ENCODE peak calls at places on chromosomes 13 and 19, in six cellular contexts. One of them, this sample, is unnamed.

GRCh38 chr13:70203661-70204229 is 95.5 kb upstream of the KLHL1 start:
- DNase-seq in AG09309: no peak
- DNase-seq in fibroblast of lung: no peak
- DNase-seq in stomach: no peak
- DNase-seq in epithelial cell of esophagus: peak
- DNase-seq in psoas muscle: no peak
- DNase-seq in this sample: no peak

GRCh38 chr19:1173160-1173844 is 766 bp downstream of the SBNO2 start:
- DNase-seq in AG09309: no peak
- DNase-seq in fibroblast of lung: no peak
- DNase-seq in stomach: no peak
- DNase-seq in epithelial cell of esophagus: no peak
- DNase-seq in psoas muscle: peak
- DNase-seq in this sample: no peak

GRCh38 chr13:96428904-96429303 is 339.0 kb downstream of the HS6ST3 start:
- DNase-seq in AG09309: no peak
- DNase-seq in fibroblast of lung: no peak
- DNase-seq in stomach: no peak
- DNase-seq in epithelial cell of esophagus: no peak
- DNase-seq in psoas muscle: no peak
- DNase-seq in this sample: no peak

GRCh38 chr19:39415111-39416046 is 2.9 kb downstream of the PLEKHG2 start:
- DNase-seq in AG09309: no peak
- DNase-seq in fibroblast of lung: no peak
- DNase-seq in stomach: no peak
- DNase-seq in epithelial cell of esophagus: no peak
- DNase-seq in psoas muscle: no peak
- DNase-seq in this sample: no peak

GRCh38 chr19:850221-850978 is 1.7 kb upstream of the ELANE start:
- DNase-seq in AG09309: peak
- DNase-seq in fibroblast of lung: peak
- DNase-seq in stomach: peak
- DNase-seq in epithelial cell of esophagus: peak
- DNase-seq in psoas muscle: peak
- DNase-seq in this sample: peak

GRCh38 chr19:4647676-4648644 is 8.6 kb downstream of the TNFAIP8L1 start:
- DNase-seq in AG09309: no peak
- DNase-seq in fibroblast of lung: no peak
- DNase-seq in stomach: no peak
- DNase-seq in epithelial cell of esophagus: no peak
- DNase-seq in psoas muscle: peak
- DNase-seq in this sample: no peak

GRCh38 chr13:114081761-114082681 is 50.4 kb downstream of the RASA3 start:
- DNase-seq in AG09309: no peak
- DNase-seq in fibroblast of lung: no peak
- DNase-seq in stomach: peak
- DNase-seq in epithelial cell of esophagus: no peak
- DNase-seq in psoas muscle: no peak
- DNase-seq in this sample: no peak

GRCh38 chr19:30791116-30791515 is 418.9 kb downstream of the ZNF536 start:
- DNase-seq in AG09309: no peak
- DNase-seq in fibroblast of lung: no peak
- DNase-seq in stomach: no peak
- DNase-seq in epithelial cell of esophagus: no peak
- DNase-seq in psoas muscle: no peak
- DNase-seq in this sample: peak

GRCh38 chr13:108858676-108859075 is 229.3 kb downstream of the MYO16 start:
- DNase-seq in AG09309: no peak
- DNase-seq in fibroblast of lung: no peak
- DNase-seq in stomach: no peak
- DNase-seq in epithelial cell of esophagus: no peak
- DNase-seq in psoas muscle: no peak
- DNase-seq in this sample: no peak

GRCh38 chr19:44754743-44755066 is 6.2 kb downstream of the BCL3 start:
- DNase-seq in AG09309: no peak
- DNase-seq in fibroblast of lung: no peak
- DNase-seq in stomach: no peak
- DNase-seq in epithelial cell of esophagus: no peak
- DNase-seq in psoas muscle: no peak
- DNase-seq in this sample: no peak

GRCh38 chr13:38637576-38637975 is 49.3 kb upstream of the FREM2 start:
- DNase-seq in AG09309: no peak
- DNase-seq in fibroblast of lung: no peak
- DNase-seq in stomach: no peak
- DNase-seq in epithelial cell of esophagus: peak
- DNase-seq in psoas muscle: no peak
- DNase-seq in this sample: no peak

GRCh38 chr19:46299004-46299509 is 2.2 kb downstream of the HIF3A start:
- DNase-seq in AG09309: no peak
- DNase-seq in fibroblast of lung: peak
- DNase-seq in stomach: peak
- DNase-seq in epithelial cell of esophagus: peak
- DNase-seq in psoas muscle: peak
- DNase-seq in this sample: peak

GRCh38 chr13:75101997-75102720 is 379.8 kb downstream of the TBC1D4 start:
- DNase-seq in AG09309: no peak
- DNase-seq in fibroblast of lung: peak
- DNase-seq in stomach: no peak
- DNase-seq in epithelial cell of esophagus: peak
- DNase-seq in psoas muscle: no peak
- DNase-seq in this sample: no peak

GRCh38 chr13:95375706-95376105 is 74.5 kb upstream of the ABCC4 start:
- DNase-seq in AG09309: no peak
- DNase-seq in fibroblast of lung: no peak
- DNase-seq in stomach: no peak
- DNase-seq in epithelial cell of esophagus: no peak
- DNase-seq in psoas muscle: no peak
- DNase-seq in this sample: no peak

GRCh38 chr13:89554801-89555200 is 1792.7 kb upstream of the MIR17HG start:
- DNase-seq in AG09309: no peak
- DNase-seq in fibroblast of lung: no peak
- DNase-seq in stomach: no peak
- DNase-seq in epithelial cell of esophagus: peak
- DNase-seq in psoas muscle: no peak
- DNase-seq in this sample: no peak

GRCh38 chr13:102814793-102815192 is 15.9 kb downstream of the BIVM start:
- DNase-seq in AG09309: no peak
- DNase-seq in fibroblast of lung: no peak
- DNase-seq in stomach: no peak
- DNase-seq in epithelial cell of esophagus: no peak
- DNase-seq in psoas muscle: no peak
- DNase-seq in this sample: no peak

GRCh38 chr13:100954430-100955361 is 280.1 kb upstream of the TMTC4 start:
- DNase-seq in AG09309: no peak
- DNase-seq in fibroblast of lung: no peak
- DNase-seq in stomach: no peak
- DNase-seq in epithelial cell of esophagus: no peak
- DNase-seq in psoas muscle: no peak
- DNase-seq in this sample: no peak

GRCh38 chr19:35088514-35088913 is 27.1 kb upstream of the FXYD3 start:
- DNase-seq in AG09309: peak
- DNase-seq in fibroblast of lung: peak
- DNase-seq in stomach: no peak
- DNase-seq in epithelial cell of esophagus: peak
- DNase-seq in psoas muscle: no peak
- DNase-seq in this sample: no peak

GRCh38 chr13:25286308-25286968 is 850 bp downstream of the MTMR6 start:
- DNase-seq in AG09309: no peak
- DNase-seq in fibroblast of lung: peak
- DNase-seq in stomach: no peak
- DNase-seq in epithelial cell of esophagus: peak
- DNase-seq in psoas muscle: no peak
- DNase-seq in this sample: no peak

GRCh38 chr13:50629497-50629896 is 214.0 kb downstream of the DLEU7 start:
- DNase-seq in AG09309: no peak
- DNase-seq in fibroblast of lung: peak
- DNase-seq in stomach: no peak
- DNase-seq in epithelial cell of esophagus: no peak
- DNase-seq in psoas muscle: no peak
- DNase-seq in this sample: no peak

GRCh38 chr13:44373601-44374347 is at the start of gene SERP2:
- DNase-seq in AG09309: no peak
- DNase-seq in fibroblast of lung: peak
- DNase-seq in stomach: no peak
- DNase-seq in epithelial cell of esophagus: no peak
- DNase-seq in psoas muscle: peak
- DNase-seq in this sample: no peak

GRCh38 chr13:18948664-18949488 is 232.7 kb downstream of the TUBA3C start:
- DNase-seq in AG09309: no peak
- DNase-seq in fibroblast of lung: no peak
- DNase-seq in stomach: no peak
- DNase-seq in epithelial cell of esophagus: no peak
- DNase-seq in psoas muscle: no peak
- DNase-seq in this sample: no peak

GRCh38 chr13:29676941-29677452 is 81.5 kb upstream of the SLC7A1 start:
- DNase-seq in AG09309: no peak
- DNase-seq in fibroblast of lung: no peak
- DNase-seq in stomach: no peak
- DNase-seq in epithelial cell of esophagus: peak
- DNase-seq in psoas muscle: no peak
- DNase-seq in this sample: no peak

GRCh38 chr13:46498650-46499049 is 54.3 kb upstream of the LRCH1 start:
- DNase-seq in AG09309: no peak
- DNase-seq in fibroblast of lung: no peak
- DNase-seq in stomach: no peak
- DNase-seq in epithelial cell of esophagus: no peak
- DNase-seq in psoas muscle: no peak
- DNase-seq in this sample: no peak

GRCh38 chr19:56121180-56122167 is at the start of gene ZNF787:
- DNase-seq in AG09309: peak
- DNase-seq in fibroblast of lung: peak
- DNase-seq in stomach: peak
- DNase-seq in epithelial cell of esophagus: peak
- DNase-seq in psoas muscle: peak
- DNase-seq in this sample: peak
- TF ChIP-seq CTCF in AG09309: no peak
- TF ChIP-seq CTCF in fibroblast of lung: no peak
- TF ChIP-seq CTCF in stomach: no peak
- TF ChIP-seq CTCF in epithelial cell of esophagus: no peak
- TF ChIP-seq CTCF in psoas muscle: no peak
- TF ChIP-seq CTCF in this sample: no peak

GRCh38 chr19:15702590-15702930 is 25.3 kb upstream of the OR10H2 start:
- DNase-seq in AG09309: no peak
- DNase-seq in fibroblast of lung: peak
- DNase-seq in stomach: peak
- DNase-seq in epithelial cell of esophagus: peak
- DNase-seq in psoas muscle: peak
- DNase-seq in this sample: no peak
- TF ChIP-seq CTCF in AG09309: no peak
- TF ChIP-seq CTCF in fibroblast of lung: no peak
- TF ChIP-seq CTCF in stomach: no peak
- TF ChIP-seq CTCF in epithelial cell of esophagus: no peak
- TF ChIP-seq CTCF in psoas muscle: no peak
- TF ChIP-seq CTCF in this sample: no peak

GRCh38 chr19:49764341-49764740 is 1.2 kb upstream of the TSKS start:
- DNase-seq in AG09309: no peak
- DNase-seq in fibroblast of lung: no peak
- DNase-seq in stomach: no peak
- DNase-seq in epithelial cell of esophagus: no peak
- DNase-seq in psoas muscle: no peak
- DNase-seq in this sample: no peak

GRCh38 chr19:49758292-49758691 is 4.8 kb downstream of the TSKS start:
- DNase-seq in AG09309: no peak
- DNase-seq in fibroblast of lung: peak
- DNase-seq in stomach: no peak
- DNase-seq in epithelial cell of esophagus: peak
- DNase-seq in psoas muscle: no peak
- DNase-seq in this sample: no peak

GRCh38 chr19:49761249-49761624 is 1.9 kb downstream of the TSKS start:
- DNase-seq in AG09309: no peak
- DNase-seq in fibroblast of lung: no peak
- DNase-seq in stomach: no peak
- DNase-seq in epithelial cell of esophagus: no peak
- DNase-seq in psoas muscle: no peak
- DNase-seq in this sample: no peak

GRCh38 chr19:49763230-49763629 is at the start of gene TSKS:
- DNase-seq in AG09309: no peak
- DNase-seq in fibroblast of lung: no peak
- DNase-seq in stomach: no peak
- DNase-seq in epithelial cell of esophagus: no peak
- DNase-seq in psoas muscle: no peak
- DNase-seq in this sample: no peak

DNA sequence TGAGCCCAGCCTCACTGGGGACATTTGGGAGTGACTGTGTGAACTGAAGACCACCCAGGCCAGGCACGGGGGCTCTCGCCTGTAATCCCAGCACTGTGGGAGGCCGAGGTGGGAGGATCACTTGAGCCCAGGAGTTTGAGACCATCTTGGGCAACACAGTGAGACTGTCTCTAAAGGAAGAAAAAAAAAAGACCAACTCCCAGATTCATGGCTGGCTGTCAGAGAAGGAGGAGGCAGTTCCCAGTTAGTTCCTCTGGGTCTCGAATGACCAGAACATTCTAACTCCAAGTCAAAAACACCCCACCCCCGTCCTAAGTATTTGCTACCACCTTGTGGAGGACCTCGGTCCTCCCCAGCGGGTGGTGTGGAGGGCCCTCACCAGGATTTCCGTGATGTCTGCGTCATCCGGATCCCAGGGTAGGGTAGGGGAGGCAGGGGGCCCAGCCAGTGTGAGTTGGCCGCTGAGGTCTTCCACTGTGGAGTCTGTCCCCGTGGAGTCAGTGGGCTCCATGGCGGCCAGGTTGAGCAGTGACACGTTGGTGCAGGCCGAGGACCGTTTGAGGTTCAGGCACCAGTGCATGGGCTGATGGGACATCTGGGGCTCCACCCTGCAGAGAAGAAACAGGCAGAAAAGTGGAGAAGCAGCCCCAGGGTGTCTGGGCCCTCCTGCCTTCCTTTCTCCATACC is 1.3 kb downstream of the TSKS start:
- DNase-seq in AG09309: no peak
- DNase-seq in fibroblast of lung: peak
- DNase-seq in stomach: no peak
- DNase-seq in epithelial cell of esophagus: no peak
- DNase-seq in psoas muscle: peak
- DNase-seq in this sample: no peak
- TF ChIP-seq CTCF in AG09309: peak
- TF ChIP-seq CTCF in fibroblast of lung: no peak
- TF ChIP-seq CTCF in stomach: no peak
- TF ChIP-seq CTCF in epithelial cell of esophagus: peak
- TF ChIP-seq CTCF in psoas muscle: no peak
- TF ChIP-seq CTCF in this sample: no peak

DNA sequence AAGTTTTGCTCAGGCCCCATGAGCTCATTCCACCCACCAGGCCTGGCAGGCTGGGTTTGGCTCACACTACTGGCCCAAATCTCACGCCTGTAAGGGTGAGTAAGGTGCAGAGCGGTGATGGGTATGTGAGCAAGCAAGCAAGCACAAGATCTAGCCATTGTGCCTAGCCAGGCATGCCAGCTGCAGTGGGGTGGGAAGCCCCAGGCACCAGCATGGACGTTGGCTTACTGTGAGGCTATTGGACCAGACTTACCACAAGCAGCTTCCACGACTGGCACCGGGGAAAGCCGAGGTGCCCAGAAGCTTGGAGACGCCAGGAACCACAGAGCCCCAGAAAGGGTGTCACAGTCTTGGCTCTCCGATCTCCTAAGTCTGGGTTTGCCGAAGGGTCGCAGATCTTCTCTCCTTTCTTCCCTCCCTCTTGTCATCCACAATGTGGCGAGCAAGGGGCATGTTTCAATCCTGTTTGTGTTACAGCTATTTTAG is 2659.4 kb upstream of the PCDH20 start:
- DNase-seq in AG09309: no peak
- DNase-seq in fibroblast of lung: no peak
- DNase-seq in stomach: peak
- DNase-seq in epithelial cell of esophagus: no peak
- DNase-seq in psoas muscle: no peak
- DNase-seq in this sample: no peak
- TF ChIP-seq CTCF in AG09309: no peak
- TF ChIP-seq CTCF in fibroblast of lung: no peak
- TF ChIP-seq CTCF in stomach: no peak
- TF ChIP-seq CTCF in epithelial cell of esophagus: no peak
- TF ChIP-seq CTCF in psoas muscle: no peak
- TF ChIP-seq CTCF in this sample: no peak

This sample was measured in type B pancreatic cell.